ENCODE peak calls at places on chromosomes 12 and 14, in seven cellular contexts. One of them, this sample, is unnamed.

GRCh38 chr12:51994959-51995358 is 11.8 kb upstream of the TAMALIN start:
- DNase-seq in cardiac fibroblast: no peak
- DNase-seq in IMR-90: peak
- DNase-seq in SK-N-SH: no peak
- DNase-seq in small intestine: no peak
- DNase-seq in foreskin fibroblast: peak
- DNase-seq in fibroblast of pulmonary artery: no peak
- DNase-seq in this sample: no peak

GRCh38 chr14:20608383-20609095 is 17.4 kb upstream of the RNASE12 start:
- DNase-seq in cardiac fibroblast: no peak
- DNase-seq in IMR-90: no peak
- DNase-seq in SK-N-SH: no peak
- DNase-seq in small intestine: no peak
- DNase-seq in foreskin fibroblast: no peak
- DNase-seq in fibroblast of pulmonary artery: no peak
- DNase-seq in this sample: no peak

GRCh38 chr14:51534623-51535022 is 117.1 kb upstream of the FRMD6 start:
- DNase-seq in cardiac fibroblast: peak
- DNase-seq in IMR-90: peak
- DNase-seq in SK-N-SH: no peak
- DNase-seq in small intestine: no peak
- DNase-seq in foreskin fibroblast: peak
- DNase-seq in fibroblast of pulmonary artery: peak
- DNase-seq in this sample: peak

GRCh38 chr12:120007272-120007671 is 18.2 kb downstream of the BICDL1 start:
- DNase-seq in cardiac fibroblast: no peak
- DNase-seq in IMR-90: no peak
- DNase-seq in SK-N-SH: no peak
- DNase-seq in small intestine: peak
- DNase-seq in foreskin fibroblast: no peak
- DNase-seq in fibroblast of pulmonary artery: no peak
- DNase-seq in this sample: no peak

GRCh38 chr14:100291305-100292075 is 14.8 kb downstream of the SLC25A29 start:
- DNase-seq in cardiac fibroblast: no peak
- DNase-seq in IMR-90: no peak
- DNase-seq in SK-N-SH: peak
- DNase-seq in small intestine: no peak
- DNase-seq in foreskin fibroblast: no peak
- DNase-seq in fibroblast of pulmonary artery: no peak
- DNase-seq in this sample: no peak

GRCh38 chr12:52395761-52396434 is 10.2 kb downstream of the KRT82 start:
- DNase-seq in cardiac fibroblast: peak
- DNase-seq in IMR-90: no peak
- DNase-seq in SK-N-SH: no peak
- DNase-seq in small intestine: peak
- DNase-seq in foreskin fibroblast: peak
- DNase-seq in fibroblast of pulmonary artery: peak
- DNase-seq in this sample: peak

GRCh38 chr12:70664463-70664862 is 27.2 kb upstream of the PTPRB start:
- DNase-seq in cardiac fibroblast: peak
- DNase-seq in IMR-90: no peak
- DNase-seq in SK-N-SH: peak
- DNase-seq in small intestine: no peak
- DNase-seq in foreskin fibroblast: no peak
- DNase-seq in fibroblast of pulmonary artery: peak
- DNase-seq in this sample: no peak

GRCh38 chr12:113240395-113240794 is 19.1 kb downstream of the TPCN1 start:
- DNase-seq in cardiac fibroblast: no peak
- DNase-seq in IMR-90: no peak
- DNase-seq in SK-N-SH: no peak
- DNase-seq in small intestine: no peak
- DNase-seq in foreskin fibroblast: no peak
- DNase-seq in fibroblast of pulmonary artery: no peak
- DNase-seq in this sample: no peak

GRCh38 chr14:46250113-46250703 is 401.4 kb downstream of the RPL10L start:
- DNase-seq in cardiac fibroblast: peak
- DNase-seq in IMR-90: no peak
- DNase-seq in SK-N-SH: no peak
- DNase-seq in small intestine: peak
- DNase-seq in foreskin fibroblast: peak
- DNase-seq in fibroblast of pulmonary artery: peak
- DNase-seq in this sample: peak

GRCh38 chr12:61879229-61879628 is 381.0 kb upstream of the USP15 start:
- DNase-seq in cardiac fibroblast: no peak
- DNase-seq in IMR-90: no peak
- DNase-seq in SK-N-SH: no peak
- DNase-seq in small intestine: no peak
- DNase-seq in foreskin fibroblast: no peak
- DNase-seq in fibroblast of pulmonary artery: no peak
- DNase-seq in this sample: no peak

GRCh38 chr12:55681142-55682077 is 26.3 kb downstream of the ITGA7 start:
- DNase-seq in cardiac fibroblast: peak
- DNase-seq in IMR-90: peak
- DNase-seq in SK-N-SH: no peak
- DNase-seq in small intestine: peak
- DNase-seq in foreskin fibroblast: peak
- DNase-seq in fibroblast of pulmonary artery: peak
- DNase-seq in this sample: peak

GRCh38 chr12:51439330-51439729 is 14.7 kb downstream of the SLC4A8 start:
- DNase-seq in cardiac fibroblast: no peak
- DNase-seq in IMR-90: no peak
- DNase-seq in SK-N-SH: no peak
- DNase-seq in small intestine: no peak
- DNase-seq in foreskin fibroblast: no peak
- DNase-seq in fibroblast of pulmonary artery: no peak
- DNase-seq in this sample: no peak

GRCh38 chr12:72540811-72541210 is 268.6 kb downstream of the TRHDE start:
- DNase-seq in cardiac fibroblast: no peak
- DNase-seq in IMR-90: peak
- DNase-seq in SK-N-SH: no peak
- DNase-seq in small intestine: no peak
- DNase-seq in foreskin fibroblast: no peak
- DNase-seq in fibroblast of pulmonary artery: no peak
- DNase-seq in this sample: no peak

GRCh38 chr12:64840949-64841717 is 16.7 kb downstream of the TBC1D30 start:
- DNase-seq in cardiac fibroblast: no peak
- DNase-seq in IMR-90: no peak
- DNase-seq in SK-N-SH: no peak
- DNase-seq in small intestine: peak
- DNase-seq in foreskin fibroblast: no peak
- DNase-seq in fibroblast of pulmonary artery: no peak
- DNase-seq in this sample: no peak

GRCh38 chr14:100193417-100194357 is 34.2 kb upstream of the DEGS2 start:
- DNase-seq in cardiac fibroblast: no peak
- DNase-seq in IMR-90: no peak
- DNase-seq in SK-N-SH: peak
- DNase-seq in small intestine: no peak
- DNase-seq in foreskin fibroblast: no peak
- DNase-seq in fibroblast of pulmonary artery: no peak
- DNase-seq in this sample: no peak

GRCh38 chr12:130825771-130826150 is 13.3 kb downstream of the STX2 start:
- DNase-seq in cardiac fibroblast: no peak
- DNase-seq in IMR-90: no peak
- DNase-seq in SK-N-SH: no peak
- DNase-seq in small intestine: no peak
- DNase-seq in foreskin fibroblast: no peak
- DNase-seq in fibroblast of pulmonary artery: no peak
- DNase-seq in this sample: no peak

GRCh38 chr14:51079085-51079484 is 15.8 kb downstream of the TRIM9 start:
- DNase-seq in cardiac fibroblast: peak
- DNase-seq in IMR-90: no peak
- DNase-seq in SK-N-SH: no peak
- DNase-seq in small intestine: no peak
- DNase-seq in foreskin fibroblast: peak
- DNase-seq in fibroblast of pulmonary artery: peak
- DNase-seq in this sample: peak

GRCh38 chr12:53193040-53193439 is 12.3 kb upstream of the CSAD start:
- DNase-seq in cardiac fibroblast: no peak
- DNase-seq in IMR-90: no peak
- DNase-seq in SK-N-SH: no peak
- DNase-seq in small intestine: no peak
- DNase-seq in foreskin fibroblast: no peak
- DNase-seq in fibroblast of pulmonary artery: no peak
- DNase-seq in this sample: no peak

GRCh38 chr14:23352506-23353432 is at the start of gene SLC22A17:
- DNase-seq in cardiac fibroblast: peak
- DNase-seq in IMR-90: peak
- DNase-seq in SK-N-SH: peak
- DNase-seq in small intestine: peak
- DNase-seq in foreskin fibroblast: peak
- DNase-seq in fibroblast of pulmonary artery: peak
- DNase-seq in this sample: peak

GRCh38 chr14:75984674-75985073 is 889 bp upstream of the IFT43 start:
- DNase-seq in cardiac fibroblast: no peak
- DNase-seq in IMR-90: no peak
- DNase-seq in SK-N-SH: no peak
- DNase-seq in small intestine: no peak
- DNase-seq in foreskin fibroblast: no peak
- DNase-seq in fibroblast of pulmonary artery: no peak
- DNase-seq in this sample: no peak

GRCh38 chr14:55102141-55102547 is 26.9 kb upstream of the LGALS3 start:
- DNase-seq in cardiac fibroblast: peak
- DNase-seq in IMR-90: peak
- DNase-seq in SK-N-SH: peak
- DNase-seq in small intestine: peak
- DNase-seq in foreskin fibroblast: peak
- DNase-seq in fibroblast of pulmonary artery: peak
- DNase-seq in this sample: peak

DNA sequence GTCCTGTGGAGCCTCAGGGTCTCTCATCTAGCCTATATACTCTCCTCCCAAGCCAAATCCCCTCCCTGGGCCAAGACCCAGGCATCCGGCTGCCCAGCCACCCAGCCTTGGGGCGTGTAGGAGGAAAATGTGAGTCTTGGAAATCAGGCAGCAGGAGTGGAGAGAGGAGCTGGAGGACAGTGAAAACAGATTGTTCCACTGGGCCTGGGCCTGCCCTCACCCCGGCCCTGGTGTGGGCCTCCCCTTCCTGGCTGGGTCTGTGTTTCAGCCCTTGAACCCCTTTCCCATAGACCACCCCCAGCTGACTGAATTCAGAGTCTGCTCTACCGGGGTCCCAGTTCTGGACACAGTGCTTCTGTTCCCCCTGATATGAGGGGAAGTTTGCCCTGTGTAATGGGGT is 6.7 kb downstream of the ITGA5 start:
- DNase-seq in cardiac fibroblast: no peak
- DNase-seq in IMR-90: no peak
- DNase-seq in SK-N-SH: no peak
- DNase-seq in small intestine: no peak
- DNase-seq in foreskin fibroblast: no peak
- DNase-seq in fibroblast of pulmonary artery: no peak
- DNase-seq in this sample: no peak
- H3K4me3 ChIP-seq in cardiac fibroblast: peak
- H3K4me3 ChIP-seq in IMR-90: no peak
- H3K4me3 ChIP-seq in SK-N-SH: no peak
- H3K4me3 ChIP-seq in small intestine: no peak
- H3K4me3 ChIP-seq in foreskin fibroblast: no peak
- H3K4me3 ChIP-seq in fibroblast of pulmonary artery: no peak
- H3K4me3 ChIP-seq in this sample: no peak

DNA sequence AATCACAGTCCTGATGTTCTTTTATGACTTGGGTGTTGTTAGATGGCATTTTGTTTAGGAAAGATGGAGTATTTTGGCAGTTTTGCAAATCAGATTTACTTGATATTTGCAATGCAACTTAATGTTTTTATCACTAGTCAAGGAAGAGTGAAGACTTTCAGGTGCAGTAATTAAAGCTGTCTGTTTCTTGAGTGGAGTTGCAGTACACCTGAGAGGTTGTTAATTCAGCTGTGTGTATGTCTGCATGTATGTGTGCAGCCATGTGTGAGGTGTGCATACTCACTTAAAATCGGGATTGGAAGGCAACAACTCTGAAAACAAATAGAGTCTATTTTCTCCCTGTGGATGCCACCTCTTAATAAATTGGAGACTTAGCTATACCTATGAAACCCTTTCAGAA is 94.5 kb downstream of the RMST start:
- DNase-seq in cardiac fibroblast: no peak
- DNase-seq in IMR-90: no peak
- DNase-seq in SK-N-SH: no peak
- DNase-seq in small intestine: no peak
- DNase-seq in foreskin fibroblast: no peak
- DNase-seq in fibroblast of pulmonary artery: no peak
- DNase-seq in this sample: no peak
- H3K4me3 ChIP-seq in cardiac fibroblast: no peak
- H3K4me3 ChIP-seq in IMR-90: no peak
- H3K4me3 ChIP-seq in SK-N-SH: no peak
- H3K4me3 ChIP-seq in small intestine: no peak
- H3K4me3 ChIP-seq in foreskin fibroblast: no peak
- H3K4me3 ChIP-seq in fibroblast of pulmonary artery: no peak
- H3K4me3 ChIP-seq in this sample: no peak

DNA sequence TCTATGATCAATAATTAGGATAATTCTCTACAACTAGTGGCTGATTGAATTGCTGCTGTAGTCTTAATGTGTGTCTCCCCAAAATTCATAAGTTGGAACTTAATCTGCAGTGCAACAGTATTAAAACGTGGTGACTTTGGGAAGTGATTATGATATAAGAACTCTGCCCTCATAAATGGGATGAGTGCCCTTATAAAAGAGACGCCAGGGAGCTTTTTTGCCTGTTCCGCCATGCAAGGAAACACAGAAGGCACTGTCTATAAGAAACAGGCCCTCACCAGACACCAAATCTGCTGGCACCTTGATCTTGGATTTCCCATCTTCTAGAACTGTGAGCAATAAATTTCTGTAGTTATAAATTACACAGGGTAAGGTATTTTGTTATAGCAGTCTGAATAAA is 161.0 kb downstream of the ALX1 start:
- DNase-seq in cardiac fibroblast: no peak
- DNase-seq in IMR-90: no peak
- DNase-seq in SK-N-SH: no peak
- DNase-seq in small intestine: no peak
- DNase-seq in foreskin fibroblast: no peak
- DNase-seq in fibroblast of pulmonary artery: no peak
- DNase-seq in this sample: no peak
- H3K4me3 ChIP-seq in cardiac fibroblast: no peak
- H3K4me3 ChIP-seq in IMR-90: no peak
- H3K4me3 ChIP-seq in SK-N-SH: no peak
- H3K4me3 ChIP-seq in small intestine: no peak
- H3K4me3 ChIP-seq in foreskin fibroblast: no peak
- H3K4me3 ChIP-seq in fibroblast of pulmonary artery: no peak
- H3K4me3 ChIP-seq in this sample: no peak

DNA sequence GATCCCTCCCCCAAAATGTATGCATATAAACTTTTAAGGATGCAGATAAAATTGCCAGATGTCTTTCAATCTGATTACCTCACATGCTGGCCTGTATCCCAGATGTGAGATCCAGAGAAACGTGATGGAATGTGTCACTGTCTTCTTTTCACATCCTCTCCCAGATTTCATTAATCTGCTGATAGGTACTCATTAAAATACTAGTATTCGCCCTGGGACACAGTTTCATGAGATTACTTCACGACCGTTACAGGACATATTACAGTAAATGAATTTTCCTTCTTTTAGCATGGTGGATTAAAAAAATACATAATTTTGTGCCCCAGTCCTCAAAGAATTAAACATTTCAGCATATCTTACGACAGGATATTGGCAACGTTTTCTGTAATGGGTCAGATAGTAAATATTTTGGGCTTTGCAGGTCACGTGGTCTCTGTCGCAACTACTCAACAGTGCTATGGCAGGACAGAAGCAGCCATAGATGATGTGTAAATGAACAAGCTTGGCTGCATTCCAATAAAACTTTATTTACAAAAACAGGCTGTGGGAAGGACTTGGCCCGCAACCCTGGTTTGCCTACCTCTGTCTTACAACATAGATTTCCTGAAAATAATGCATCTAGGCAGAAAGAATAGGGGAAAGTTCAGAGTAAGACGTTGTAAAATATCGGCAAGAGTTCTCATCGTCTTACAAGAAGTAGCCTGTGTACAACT is 156.0 kb upstream of the DIO3 start:
- DNase-seq in cardiac fibroblast: peak
- DNase-seq in IMR-90: peak
- DNase-seq in SK-N-SH: peak
- DNase-seq in small intestine: no peak
- DNase-seq in foreskin fibroblast: peak
- DNase-seq in fibroblast of pulmonary artery: peak
- DNase-seq in this sample: peak
- H3K4me3 ChIP-seq in cardiac fibroblast: no peak
- H3K4me3 ChIP-seq in IMR-90: no peak
- H3K4me3 ChIP-seq in SK-N-SH: no peak
- H3K4me3 ChIP-seq in small intestine: no peak
- H3K4me3 ChIP-seq in foreskin fibroblast: no peak
- H3K4me3 ChIP-seq in fibroblast of pulmonary artery: no peak
- H3K4me3 ChIP-seq in this sample: no peak

This sample was measured in fibroblast of villous mesenchyme.